ENCODE peak calls at places on chromosomes 3 and 15, in five cellular contexts. C, H, I, F and E are unnamed samples. For H3K36me3, the result is how much of the 10 kb centered on the place peaks cover.

GRCh38 chr3:34260266-34260990 is 462.0 kb downstream of the PDCD6IP start:
- DNase-seq in H (peak), F (no peak), I (peak), C (peak), E (no peak)

GRCh38 chr3:72627276-72627675 is 221.0 kb downstream of the SHQ1 start:
- DNase-seq in I (no peak), C (no peak), H (no peak), F (no peak), E (no peak)

GRCh38 chr15:73927476-73928240 is 1.4 kb downstream of the LOXL1 start:
- DNase-seq in F (no peak), I (peak), H (peak), C (no peak), E (no peak)

GRCh38 chr3:69864141-69864540 is 124.9 kb downstream of the MITF start:
- DNase-seq in C (no peak), F (no peak), H (no peak), I (no peak), E (no peak)

GRCh38 chr3:173396191-173397041 is 1.1 kb upstream of the NLGN1 start:
- DNase-seq in H (peak), C (peak), I (no peak), F (no peak), E (no peak)

GRCh38 chr3:24088782-24089181 is 143.7 kb downstream of the NR1D2 start:
- DNase-seq in F (no peak), C (no peak), H (no peak), I (peak), E (no peak)

GRCh38 chr15:74387988-74388955 is 20.8 kb upstream of the CYP11A1 start:
- DNase-seq in H (peak), F (no peak), C (no peak), I (no peak), E (no peak)

GRCh38 chr3:141699907-141700306 is 38.2 kb upstream of the RNF7 start:
- DNase-seq in F (no peak), I (peak), H (no peak), C (no peak), E (no peak)

GRCh38 chr15:39127925-39128617 is 452.8 kb upstream of the THBS1 start:
- DNase-seq in I (peak), C (peak), F (no peak), H (peak), E (no peak)

GRCh38 chr3:152771120-152771519 is 63.8 kb upstream of the P2RY1 start:
- DNase-seq in F (no peak), C (no peak), H (no peak), I (no peak), E (no peak)

GRCh38 chr3:60954049-60954448 is 297.2 kb downstream of the FHIT start:
- DNase-seq in F (no peak), C (peak), H (no peak), I (no peak), E (no peak)

GRCh38 chr15:35000511-35000910 is 12.4 kb upstream of the ZNF770 start:
- DNase-seq in F (no peak), C (peak), H (no peak), I (peak), E (no peak)

GRCh38 chr3:23127196-23127595 is 75.9 kb upstream of the UBE2E2 start:
- DNase-seq in C (no peak), H (no peak), I (no peak), F (no peak), E (no peak)

GRCh38 chr3:6965881-6966280 is 105.0 kb downstream of the GRM7 start:
- DNase-seq in F (no peak), H (no peak), I (no peak), C (no peak), E (no peak)

GRCh38 chr3:125585595-125586223 is 9.6 kb downstream of the OSBPL11 start:
- DNase-seq in H (peak), C (peak), F (peak), I (peak), E (no peak)

GRCh38 chr3:71428841-71429609 is 154.5 kb downstream of the FOXP1 start:
- DNase-seq in H (no peak), C (peak), I (peak), F (peak), E (no peak)

GRCh38 chr15:74977599-74977998 is 17.8 kb upstream of the SCAMP5 start:
- DNase-seq in H (no peak), F (no peak), C (no peak), I (no peak), E (no peak)

GRCh38 chr3:131072099-131072559 is 45.5 kb downstream of the NEK11 start:
- DNase-seq in F (no peak), I (peak), H (no peak), C (peak), E (no peak)

GRCh38 chr3:111667621-111668239 is 72.6 kb upstream of the ZBED2 start:
- DNase-seq in I (peak), H (no peak), C (no peak), F (no peak), E (no peak)

GRCh38 chr3:130539005-130539404 is 22.0 kb downstream of the COL6A6 start:
- DNase-seq in I (peak), F (no peak), H (peak), C (no peak), E (no peak)

GRCh38 chr3:58271901-58272501 is 34.0 kb upstream of the RPP14 start:
- DNase-seq in F (no peak), I (peak), C (peak), H (no peak), E (no peak)

GRCh38 chr3:26768068-26768651 is 145.6 kb downstream of the LRRC3B start:
- DNase-seq in I (no peak), H (no peak), C (no peak), F (no peak), E (no peak)

GRCh38 chr15:78307977-78308376 is 8.6 kb upstream of the SKIC8 start:
- DNase-seq in I (no peak), H (no peak), F (no peak), C (no peak), E (no peak)

GRCh38 chr15:31049682-31050606 is 51.6 kb downstream of the TRPM1 start:
- DNase-seq in F (no peak), I (no peak), C (no peak), H (no peak), E (no peak)

GRCh38 chr15:83108266-83109219 is 1.1 kb downstream of the TM6SF1 start:
- DNase-seq in I (peak), F (peak), C (no peak), H (no peak), E (no peak)

GRCh38 chr3:7913283-7913682 is 588.3 kb upstream of the LMCD1 start:
- DNase-seq in I (no peak), F (no peak), H (no peak), C (no peak), E (no peak)

DNA sequence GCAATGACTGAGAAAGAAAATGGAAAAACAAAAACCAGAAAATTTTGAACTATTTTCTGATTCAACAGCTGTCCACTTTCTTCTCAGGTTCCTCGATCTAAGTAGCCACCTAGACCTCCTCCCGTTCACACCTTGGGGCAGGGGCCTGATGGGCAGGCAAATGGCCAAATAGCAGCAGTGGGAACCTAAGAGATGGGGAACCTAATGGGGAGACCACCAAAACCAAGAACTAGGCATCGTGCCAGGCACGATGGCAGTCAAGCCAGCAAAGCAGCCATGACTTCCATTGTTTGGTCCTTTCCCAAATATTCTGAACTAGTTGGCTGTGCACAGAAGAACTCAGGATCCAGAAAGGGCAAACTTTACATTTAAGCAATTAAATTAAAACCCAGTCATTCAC is 57.1 kb downstream of the CAPN7 start:
- DNase-seq in H (no peak), F (no peak), C (no peak), I (no peak), E (no peak)
- H3K36me3 ChIP-seq in H (under half), F (under half), C (under half), I (under half), E (under half)

DNA sequence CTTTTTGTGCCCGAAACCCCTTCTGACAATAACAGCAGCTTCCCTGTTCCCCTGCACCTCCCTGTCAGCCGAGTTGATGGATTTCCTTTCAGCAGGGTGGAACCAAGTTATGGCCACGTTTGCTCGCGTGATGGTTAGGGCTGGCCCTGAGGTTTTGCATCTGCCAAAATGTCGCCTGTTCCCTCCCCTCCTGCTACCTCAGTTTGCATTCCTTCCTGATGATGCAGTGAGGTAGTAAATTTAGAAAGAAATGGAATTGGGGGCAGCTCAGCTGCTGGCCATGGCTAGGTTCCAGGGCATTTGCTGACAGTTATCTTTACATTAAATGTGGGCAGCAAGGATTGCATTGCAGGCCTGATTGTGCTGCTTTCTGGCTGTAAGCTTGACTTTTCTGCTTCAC is 13.2 kb downstream of the LIMD1 start:
- DNase-seq in F (no peak), I (peak), C (peak), H (no peak), E (no peak)
- H3K4me3 ChIP-seq in F (no peak), I (no peak), C (no peak), H (no peak), E (peak)

DNA sequence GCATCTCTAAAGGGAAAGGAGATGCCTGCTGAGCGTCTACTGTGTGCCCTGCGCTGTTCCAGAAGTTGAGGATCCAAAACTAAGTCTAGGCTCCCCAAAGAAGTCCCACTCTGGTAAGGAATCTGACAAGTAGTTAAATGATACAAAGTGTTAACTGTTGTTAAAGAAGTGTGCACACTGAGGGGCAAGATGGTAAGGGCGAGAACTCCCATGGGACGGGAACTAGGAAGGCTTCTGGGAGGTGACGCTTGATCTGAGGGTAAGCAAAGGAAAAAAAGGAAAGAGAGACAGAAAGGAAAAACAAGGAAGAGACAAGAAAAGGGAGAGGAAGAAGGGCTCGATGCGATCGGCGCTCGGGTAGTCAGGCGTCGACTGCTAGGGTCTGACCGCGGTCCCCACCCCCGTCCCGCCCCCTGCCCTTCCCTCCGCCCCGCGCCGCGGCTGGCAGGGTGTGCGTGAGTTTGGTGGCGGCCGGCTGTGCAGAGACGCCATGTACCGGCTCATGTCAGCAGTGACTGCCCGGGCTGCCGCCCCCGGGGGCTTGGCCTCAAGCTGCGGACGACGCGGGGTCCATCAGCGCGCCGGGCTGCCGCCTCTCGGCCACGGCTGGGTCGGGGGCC is at the start of gene LACTB:
- DNase-seq in I (peak), H (peak), C (peak), F (peak), E (peak)
- H3K36me3 ChIP-seq in I (under half), H (under half), C (under half), F (under half), E (under half)

DNA sequence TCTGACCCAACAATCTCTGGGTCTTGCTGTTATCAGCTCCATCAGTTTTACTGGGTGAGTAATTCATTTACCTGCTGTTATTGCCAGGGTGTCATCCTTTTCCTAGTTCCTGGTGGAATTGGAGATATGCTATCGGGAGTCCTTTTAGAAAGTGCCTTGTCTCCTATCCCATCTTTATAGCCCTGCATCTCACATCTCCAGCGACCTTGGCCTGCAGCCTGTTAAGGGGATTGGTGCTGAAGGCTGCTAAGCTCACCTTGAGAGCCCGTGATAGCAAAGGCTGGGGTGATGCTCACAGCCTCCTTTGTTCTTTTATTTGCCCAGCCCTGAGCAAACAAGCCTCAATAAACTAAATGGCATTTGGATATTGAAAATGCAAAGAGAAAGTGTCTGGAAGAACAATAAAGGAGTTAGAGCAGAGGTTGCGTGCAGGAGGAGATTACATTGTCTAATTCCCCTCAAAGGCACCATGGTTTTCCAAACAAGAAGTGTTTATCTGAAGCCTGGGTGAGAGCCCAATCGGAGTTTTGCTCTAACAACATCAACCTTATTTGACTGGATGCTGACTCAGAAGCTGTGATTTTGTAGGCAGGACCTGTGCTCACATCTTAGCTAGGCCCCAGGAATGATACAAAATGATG is 101.8 kb downstream of the RPLP1 start:
- DNase-seq in H (no peak), I (peak), F (no peak), C (no peak), E (no peak)
- H3K4me3 ChIP-seq in H (no peak), I (no peak), F (no peak), C (no peak), E (no peak)